ENCODE peak calls at places on chromosomes 1 and 21, in four cellular contexts. J is substantia nigra, M is RWPE1, Y is fibroblast of lung. I is an unnamed sample.

GRCh38 chr21:27677547-27677946 is 710.7 kb upstream of the ADAMTS5 start:
- DNase-seq in J (no peak), M (no peak), Y (no peak), I (no peak)

GRCh38 chr1:57922130-57922529 is 498.3 kb upstream of the DAB1 start:
- DNase-seq in J (no peak), M (no peak), Y (no peak), I (no peak)

GRCh38 chr1:43912607-43913006 is 21.0 kb upstream of the ARTN start:
- DNase-seq in J (no peak), M (peak; percentile 83), Y (peak; percentile 48), I (no peak)

GRCh38 chr21:45056917-45057560 is 17.3 kb upstream of the ADARB1 start:
- DNase-seq in J (no peak), M (no peak), Y (no peak), I (no peak)

GRCh38 chr1:180778782-180779398 is 133.8 kb upstream of the KIAA1614 start:
- DNase-seq in J (no peak), M (peak; percentile 30), Y (no peak), I (no peak)

GRCh38 chr21:43808367-43808766 is 19.0 kb downstream of the RRP1 start:
- DNase-seq in J (no peak), M (no peak), Y (no peak), I (no peak)

GRCh38 chr1:7199077-7199779 is 414.0 kb downstream of the CAMTA1 start:
- DNase-seq in J (no peak), M (no peak), Y (no peak), I (no peak)

GRCh38 chr1:88463401-88463800 is 220.7 kb upstream of the PKN2 start:
- DNase-seq in J (no peak), M (no peak), Y (peak; percentile 84), I (no peak)

GRCh38 chr1:40708750-40709099 is 17.2 kb downstream of the NFYC start:
- DNase-seq in J (no peak), M (peak; percentile 96), Y (peak; percentile 96), I (no peak)

GRCh38 chr1:200302192-200302892 is 107.5 kb downstream of the ZNF281 start:
- DNase-seq in J (no peak), M (peak; percentile 58), Y (peak; percentile 58), I (peak; percentile 42)

GRCh38 chr1:6998267-6998666 is 213.0 kb downstream of the CAMTA1 start:
- DNase-seq in J (no peak), M (no peak), Y (no peak), I (no peak)

GRCh38 chr1:115475901-115476300 is 137.9 kb upstream of the NGF start:
- DNase-seq in J (no peak), M (no peak), Y (no peak), I (no peak)

GRCh38 chr1:230994860-230995259 is 16.0 kb downstream of the ARV1 start:
- DNase-seq in J (no peak), M (no peak), Y (no peak), I (no peak)

GRCh38 chr1:18901952-18902522 is 318 bp downstream of the ALDH4A1 start:
- DNase-seq in J (no peak), M (peak; percentile 36), Y (no peak), I (no peak)

GRCh38 chr1:226798427-226799411 is 59.6 kb upstream of the ITPKB start:
- DNase-seq in J (no peak), M (no peak), Y (no peak), I (no peak)

GRCh38 chr21:44436958-44437357 is 18.4 kb upstream of the LRRC3 start:
- DNase-seq in J (no peak), M (no peak), Y (no peak), I (no peak)

GRCh38 chr1:44806025-44806703 is 987 bp downstream of the DYNLT4 start:
- DNase-seq in J (no peak), M (no peak), Y (no peak), I (no peak)

GRCh38 chr1:84403362-84403761 is 5.1 kb downstream of the DNASE2B start:
- DNase-seq in J (no peak), M (no peak), Y (no peak), I (no peak)

GRCh38 chr1:183986941-183987340 is 50.6 kb downstream of the COLGALT2 start:
- DNase-seq in J (no peak), M (no peak), Y (no peak), I (no peak)

GRCh38 chr21:42939581-42940413 is 14.4 kb upstream of the ERVH48-1 start:
- DNase-seq in J (peak; percentile 36), M (peak; percentile 90), Y (peak; percentile 99), I (peak; percentile 85)

GRCh38 chr1:27306892-27307850 is 14.8 kb upstream of the TMEM222 start:
- DNase-seq in J (no peak), M (no peak), Y (no peak), I (no peak)

GRCh38 chr21:46628868-46629267 is 6.6 kb upstream of the PRMT2 start:
- DNase-seq in J (no peak), M (no peak), Y (no peak), I (no peak)

GRCh38 chr1:78072216-78072615 is 26.4 kb downstream of the GIPC2 start:
- DNase-seq in J (no peak), M (no peak), Y (no peak), I (no peak)

GRCh38 chr1:173127369-173128307 is 76.9 kb upstream of the TNFSF18 start:
- DNase-seq in J (no peak), M (no peak), Y (no peak), I (no peak)

GRCh38 chr1:94144836-94145235 is 23.9 kb upstream of the ABCA4 start:
- DNase-seq in J (no peak), M (no peak), Y (no peak), I (no peak)

I was measured in hippocampal formation.